ENCODE peak calls at places on chromosomes 11 and 22, in five cellular contexts. N is heart right ventricle, E is transverse colon, T is body of pancreas, L is uterus. V is an unnamed sample.

GRCh38 chr11:5524756-5525155 is 8.3 kb upstream of the UBQLNL start:
- DNase-seq in N (no peak), E (no peak), T (no peak), L (no peak), V (no peak)

GRCh38 chr11:133955091-133955846 is 1.5 kb downstream of the IGSF9B start:
- DNase-seq in N (peak; percentile 74), E (peak; percentile 39), T (peak; percentile 34), L (peak; percentile 81), V (peak; percentile 92)

GRCh38 chr11:82989628-82990404 is 81.9 kb downstream of the RAB30 start:
- DNase-seq in N (no peak), E (no peak), T (no peak), L (no peak), V (no peak)

GRCh38 chr11:80502511-80502910 is 1061.7 kb upstream of the TENM4 start:
- DNase-seq in N (no peak), E (no peak), T (no peak), L (no peak), V (no peak)

GRCh38 chr11:69595805-69596665 is 44.9 kb upstream of the CCND1 start:
- DNase-seq in N (no peak), E (no peak), T (no peak), L (no peak), V (no peak)

GRCh38 chr11:119641991-119642745 is 86.8 kb downstream of the NECTIN1 start:
- DNase-seq in N (no peak), E (no peak), T (peak; percentile 42), L (no peak), V (peak; percentile 33)

GRCh38 chr11:46489668-46490560 is 98.3 kb upstream of the CHRM4 start:
- DNase-seq in N (no peak), E (peak; percentile 19), T (peak; percentile 38), L (no peak), V (no peak)

GRCh38 chr11:82701847-82702520 is 31.7 kb downstream of the FAM181B start:
- DNase-seq in N (no peak), E (peak; percentile 11), T (peak; percentile 41), L (no peak), V (no peak)

GRCh38 chr22:19232620-19233019 is 54.1 kb upstream of the SLC25A1 start:
- DNase-seq in N (no peak), E (no peak), T (no peak), L (no peak), V (no peak)

GRCh38 chr11:97965849-97966646 is 1054.7 kb upstream of the CNTN5 start:
- DNase-seq in N (no peak), E (no peak), T (no peak), L (no peak), V (no peak)

GRCh38 chr11:128632151-128632791 is 44.9 kb upstream of the ETS1 start:
- DNase-seq in N (no peak), E (peak; percentile 43), T (peak; percentile 28), L (no peak), V (no peak)

GRCh38 chr22:24416095-24416494 is 11.3 kb upstream of the ADORA2A start:
- DNase-seq in N (no peak), E (no peak), T (no peak), L (no peak), V (no peak)

GRCh38 chr11:92739020-92739419 is 230.4 kb upstream of the MTNR1B start:
- DNase-seq in N (no peak), E (no peak), T (no peak), L (no peak), V (no peak)

GRCh38 chr22:48379371-48379770 is 1448.3 kb downstream of the BRD1 start:
- DNase-seq in N (no peak), E (no peak), T (no peak), L (no peak), V (no peak)
- H3K9me3 ChIP-seq in N (peaks cover 6% of the 10 kb centered on the region), E (no peaks in the 10 kb centered on the region), T (no peaks in the 10 kb centered on the region), L (no peaks in the 10 kb centered on the region), V (no peaks in the 10 kb centered on the region)

GRCh38 chr22:37564111-37564711 is 3.9 kb downstream of the CDC42EP1 start:
- DNase-seq in N (no peak), E (no peak), T (no peak), L (no peak), V (no peak)
- TF ChIP-seq CTCF in N (no peak), E (no peak), T (no peak), L (no peak), V (no peak)

DNA sequence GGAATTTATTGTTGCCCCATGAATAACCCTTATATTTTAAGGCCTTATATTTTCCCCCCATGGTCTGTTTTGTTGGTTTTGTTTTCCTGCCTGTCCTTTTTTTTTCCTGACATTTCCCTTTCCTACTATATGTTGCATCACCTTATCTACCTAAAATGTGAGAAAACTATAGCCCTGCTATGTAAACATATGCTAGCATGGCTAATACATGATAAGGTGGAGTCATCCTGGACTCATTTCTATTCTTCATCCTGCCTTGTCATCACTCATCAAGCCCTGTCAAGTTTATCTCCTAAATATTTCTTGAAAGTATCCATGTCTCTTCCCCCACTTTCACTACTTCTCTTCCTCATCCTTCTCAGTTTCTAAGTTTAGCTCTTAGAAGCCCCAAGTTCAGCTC is 2168.8 kb upstream of the RAG2 start:
- DNase-seq in N (no peak), E (no peak), T (no peak), L (no peak), V (no peak)
- H3K9me3 ChIP-seq in N (peaks cover 18% of the 10 kb centered on the region), E (no peaks in the 10 kb centered on the region), T (no peaks in the 10 kb centered on the region), L (no peaks in the 10 kb centered on the region), V (no peaks in the 10 kb centered on the region)

DNA sequence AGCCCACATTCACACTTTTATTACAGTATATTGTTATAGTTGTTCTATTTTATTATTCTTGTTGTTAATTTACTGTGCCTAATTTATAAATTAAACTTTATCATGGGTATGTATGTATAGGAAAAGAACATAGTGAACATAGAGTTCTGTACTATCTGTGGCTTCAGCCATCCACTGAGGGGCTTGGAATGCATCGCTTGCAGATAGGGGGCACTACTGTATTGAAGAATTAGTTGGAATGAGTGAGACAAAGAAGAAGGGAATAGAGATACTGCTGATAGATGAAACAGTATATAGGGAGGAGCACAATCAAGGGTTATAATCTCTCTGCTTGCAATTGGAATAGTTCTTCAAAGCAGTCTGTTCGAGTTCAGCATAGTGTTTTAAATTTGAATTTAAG is 432.2 kb downstream of the RAB38 start:
- DNase-seq in N (no peak), E (no peak), T (no peak), L (no peak), V (no peak)
- TF ChIP-seq CTCF in N (no peak), E (no peak), T (no peak), L (no peak), V (no peak)

V was measured in heart left ventricle.